ENCODE peak calls at places on chromosome 14, in four cellular contexts. F is stomach; U is body of pancreas; V is CD8-positive, alpha-beta memory T cell. M is an unnamed sample. For H3K27me3, the result is how much of the 10 kb centered on the place peaks cover.

GRCh38 chr14:66540038-66540437 is 32.1 kb downstream of the GPHN start:
- DNase-seq in V (no peak), U (no peak), F (no peak), M (no peak)

GRCh38 chr14:95256011-95256775 is 63.5 kb downstream of the CLMN start:
- DNase-seq in V (no peak), U (no peak), F (no peak), M (no peak)

GRCh38 chr14:23121401-23121800 is 2.3 kb upstream of the CEBPE start:
- DNase-seq in U (peak), F (peak), V (no peak), M (no peak)

GRCh38 chr14:51666070-51666469 is 14.4 kb downstream of the FRMD6 start:
- DNase-seq in U (no peak), F (no peak), V (no peak), M (no peak)

GRCh38 chr14:31933716-31934115 is 143.4 kb upstream of the ARHGAP5 start:
- DNase-seq in V (no peak), F (no peak), U (no peak), M (no peak)

GRCh38 chr14:100306256-100306505 is at the start of gene SLC25A29:
- DNase-seq in V (no peak), U (no peak), F (no peak), M (no peak)

GRCh38 chr14:93105362-93105761 is 10.4 kb downstream of the ITPK1 start:
- DNase-seq in V (no peak), F (peak), U (peak), M (no peak)

GRCh38 chr14:73825551-73826188 is 26.0 kb upstream of the PTGR2 start:
- DNase-seq in U (peak), V (peak), F (peak), M (peak)

GRCh38 chr14:91867316-91867988 is at the start of gene TC2N:
- DNase-seq in V (peak), F (no peak), U (no peak), M (peak)

GRCh38 chr14:98262566-98262965 is 1009.4 kb downstream of the BCL11B start:
- DNase-seq in V (no peak), U (no peak), F (no peak), M (no peak)

GRCh38 chr14:50014809-50015208 is 101.6 kb downstream of the VCPKMT start:
- DNase-seq in F (no peak), U (no peak), V (no peak), M (no peak)

GRCh38 chr14:53183071-53183470 is 29.9 kb upstream of the DDHD1 start:
- DNase-seq in V (no peak), F (no peak), U (no peak), M (no peak)

GRCh38 chr14:52987042-52987441 is 36.2 kb upstream of the FERMT2 start:
- DNase-seq in V (no peak), F (no peak), U (no peak), M (no peak)

GRCh38 chr14:33110737-33111443 is 172.2 kb downstream of the NPAS3 start:
- DNase-seq in V (no peak), U (no peak), F (no peak), M (no peak)

GRCh38 chr14:69059658-69060648 is 80.9 kb upstream of the ACTN1 start:
- DNase-seq in U (peak), V (no peak), F (no peak), M (no peak)

GRCh38 chr14:69481815-69482568 is 2.5 kb upstream of the PLEKHD1 start:
- DNase-seq in U (no peak), F (no peak), V (no peak), M (no peak)

GRCh38 chr14:84399296-84399910 is 1130.5 kb upstream of the FLRT2 start:
- DNase-seq in F (no peak), V (no peak), U (no peak), M (no peak)

GRCh38 chr14:77128414-77128891 is 13.1 kb downstream of the ZDHHC22 start:
- DNase-seq in V (no peak), U (peak), F (no peak), M (no peak)

GRCh38 chr14:71780822-71781221 is 151.4 kb upstream of the RGS6 start:
- DNase-seq in U (no peak), V (no peak), F (no peak), M (no peak)

GRCh38 chr14:70422538-70422937 is 5.6 kb upstream of the SYNJ2BP start:
- DNase-seq in F (no peak), U (no peak), V (no peak), M (no peak)

GRCh38 chr14:50928002-50928635 is 16.2 kb downstream of the PYGL start:
- DNase-seq in F (no peak), U (no peak), V (no peak), M (no peak)

GRCh38 chr14:65419593-65420252 is 7.2 kb downstream of the FUT8 start:
- DNase-seq in F (no peak), V (no peak), U (no peak), M (no peak)

GRCh38 chr14:38605193-38606114 is 349.6 kb upstream of the CLEC14A start:
- DNase-seq in U (no peak), V (no peak), F (no peak), M (no peak)

GRCh38 chr14:72603639-72604038 is 290.3 kb downstream of the DPF3 start:
- DNase-seq in U (no peak), V (no peak), F (no peak), M (no peak)

GRCh38 chr14:38078393-38078792 is 129.3 kb upstream of the SSTR1 start:
- DNase-seq in V (peak), U (peak), F (peak), M (peak)

GRCh38 chr14:33348510-33348909 is 409.8 kb downstream of the NPAS3 start:
- DNase-seq in F (no peak), V (no peak), U (no peak), M (no peak)

GRCh38 chr14:69318241-69318640 is 58.3 kb downstream of the GALNT16 start:
- DNase-seq in U (no peak), F (no peak), V (no peak), M (no peak)

GRCh38 chr14:33103966-33104365 is 165.3 kb downstream of the NPAS3 start:
- DNase-seq in U (no peak), F (no peak), V (no peak), M (no peak)

GRCh38 chr14:77145975-77146740 is 4.6 kb upstream of the ZDHHC22 start:
- DNase-seq in U (no peak), V (no peak), F (no peak), M (no peak)

GRCh38 chr14:98489115-98489514 is 782.9 kb downstream of the BCL11B start:
- DNase-seq in U (no peak), V (no peak), F (no peak), M (no peak)

GRCh38 chr14:47278233-47278842 is 397.1 kb downstream of the MDGA2 start:
- DNase-seq in U (peak), V (no peak), F (peak), M (peak)

GRCh38 chr14:38737657-38738056 is 365.4 kb downstream of the SEC23A start:
- DNase-seq in V (no peak), F (no peak), U (no peak), M (no peak)

GRCh38 chr14:36988568-36988967 is 183.8 kb downstream of the SLC25A21 start:
- DNase-seq in F (no peak), U (no peak), V (no peak), M (no peak)

GRCh38 chr14:75961662-75962061 is 20.1 kb downstream of the TGFB3 start:
- DNase-seq in U (no peak), F (no peak), V (no peak), M (no peak)

GRCh38 chr14:75959031-75959430 is 22.8 kb downstream of the TGFB3 start:
- DNase-seq in U (no peak), V (no peak), F (no peak), M (no peak)

GRCh38 chr14:75960219-75960618 is 21.6 kb downstream of the TGFB3 start:
- DNase-seq in U (no peak), V (no peak), F (no peak), M (no peak)
- H3K27ac ChIP-seq in U (no peak), V (no peak), F (no peak), M (no peak)

DNA sequence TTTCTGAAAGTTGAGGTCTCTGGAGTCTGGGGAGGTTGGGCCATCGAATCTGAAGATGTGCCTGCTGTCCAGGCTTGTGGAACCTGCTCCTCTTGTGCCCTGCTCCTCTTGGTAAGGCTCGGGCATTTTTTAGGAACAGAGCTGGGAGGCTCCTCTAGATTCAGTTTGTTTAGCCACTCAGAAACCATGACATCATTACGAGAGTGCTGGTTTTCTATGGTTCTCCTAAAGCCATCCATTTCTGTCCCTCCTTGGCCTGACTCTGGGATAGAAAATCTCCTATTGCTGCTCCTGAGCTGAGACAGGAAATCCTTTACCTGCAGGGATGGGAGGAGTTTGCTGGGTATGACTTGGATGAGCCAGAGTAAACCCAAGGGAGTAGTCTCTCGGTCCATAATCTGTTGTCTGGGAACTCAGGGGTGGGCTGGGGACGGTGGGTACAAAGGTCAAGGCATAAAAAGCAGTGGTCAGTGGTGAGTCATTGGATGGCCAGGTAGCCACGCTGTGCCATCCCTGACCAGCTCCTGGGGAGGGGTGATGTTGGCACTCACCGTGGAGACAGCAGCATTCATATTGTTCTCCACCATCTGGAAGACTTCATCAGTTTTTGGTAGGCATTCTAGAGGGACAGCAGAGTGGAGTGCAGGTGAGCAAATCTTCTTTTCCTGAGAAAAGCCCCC is 2.4 kb upstream of the ADCY4 start:
- DNase-seq in U (no peak), F (no peak), V (no peak), M (no peak)
- H3K27me3 ChIP-seq in U (under half), F (under half), V (under half), M (under half)

GRCh38 chr14:74952697-74953484 is 2.5 kb downstream of the PGF start:
- DNase-seq in U (no peak), F (no peak), V (no peak), M (no peak)

GRCh38 chr14:74954232-74954946 is 1.0 kb downstream of the PGF start:
- DNase-seq in F (no peak), U (peak), V (no peak), M (no peak)

GRCh38 chr14:74952195-74952665 is 3.2 kb downstream of the PGF start:
- DNase-seq in U (no peak), V (no peak), F (no peak), M (no peak)

GRCh38 chr14:74954947-74955228 is 509 bp downstream of the PGF start:
- DNase-seq in F (no peak), V (no peak), U (no peak), M (no peak)

DNA sequence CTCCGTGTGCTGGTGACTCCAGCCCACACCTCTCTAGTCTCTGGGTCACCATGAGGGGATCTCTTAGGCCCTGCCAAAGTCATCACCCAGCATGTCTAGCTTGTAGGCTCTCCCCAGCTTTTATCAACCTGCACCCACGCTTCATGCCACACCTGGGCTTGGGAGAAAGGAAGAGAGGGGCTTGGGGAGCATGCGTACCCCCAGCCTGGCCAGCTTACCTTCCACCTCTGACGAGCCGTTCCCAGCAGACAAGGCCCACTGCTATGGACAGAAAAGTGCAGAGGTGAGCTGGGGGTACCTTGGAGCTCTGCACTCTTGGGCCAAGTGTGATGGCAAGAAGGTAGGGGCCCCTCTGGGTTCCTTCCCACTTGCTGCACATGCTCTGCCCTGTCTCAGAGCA is 1.7 kb downstream of the PGF start:
- DNase-seq in V (no peak), F (no peak), U (no peak), M (no peak)
- H3K4me3 ChIP-seq in V (no peak), F (no peak), U (no peak), M (no peak)

GRCh38 chr14:103343164-103343879 is 9.3 kb downstream of the EIF5 start:
- DNase-seq in F (no peak), U (no peak), V (no peak), M (no peak)
- H3K27ac ChIP-seq in F (no peak), U (no peak), V (no peak), M (no peak)

DNA sequence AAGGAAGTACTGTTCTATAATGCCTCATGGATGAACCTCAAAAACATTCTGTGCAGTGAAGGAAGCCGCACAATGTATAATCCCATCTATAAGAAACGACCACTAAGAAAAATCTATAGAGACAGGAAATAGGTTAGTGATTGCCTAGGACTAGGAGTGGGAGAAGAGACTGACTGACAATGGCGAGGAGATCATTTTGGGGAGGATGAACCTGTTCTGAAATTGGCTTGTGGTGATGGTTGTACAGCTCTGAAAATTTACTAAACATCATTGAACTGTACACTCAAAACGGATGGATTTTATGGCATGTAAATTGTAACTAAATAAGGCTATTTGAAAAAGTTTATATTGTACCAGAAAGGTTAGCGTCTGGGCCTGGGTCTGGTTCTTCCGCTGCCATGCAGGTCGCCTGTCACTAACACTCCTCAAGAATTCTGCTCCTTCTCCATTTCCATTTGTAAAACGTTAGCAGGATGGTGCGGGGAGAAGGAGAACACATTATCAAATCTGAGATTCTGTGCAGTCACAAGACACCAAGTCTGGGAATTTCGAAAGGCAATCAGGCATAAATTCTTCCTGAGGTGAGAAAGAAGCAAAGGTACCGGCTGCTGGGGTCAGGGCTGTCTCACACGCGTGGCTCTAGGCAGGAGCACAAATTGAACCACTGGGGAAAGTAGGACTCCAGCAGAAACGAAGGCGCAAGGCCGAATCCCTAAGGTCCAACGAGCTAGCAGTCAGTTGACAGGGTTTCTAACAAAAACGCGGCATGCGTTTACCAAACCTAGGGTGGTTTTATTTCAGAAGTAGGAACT is 845 bp upstream of the COCH start:
- DNase-seq in V (no peak), U (no peak), F (no peak), M (no peak)
- H3K27me3 ChIP-seq in V (under half), U (under half), F (under half), M (under half)

DNA sequence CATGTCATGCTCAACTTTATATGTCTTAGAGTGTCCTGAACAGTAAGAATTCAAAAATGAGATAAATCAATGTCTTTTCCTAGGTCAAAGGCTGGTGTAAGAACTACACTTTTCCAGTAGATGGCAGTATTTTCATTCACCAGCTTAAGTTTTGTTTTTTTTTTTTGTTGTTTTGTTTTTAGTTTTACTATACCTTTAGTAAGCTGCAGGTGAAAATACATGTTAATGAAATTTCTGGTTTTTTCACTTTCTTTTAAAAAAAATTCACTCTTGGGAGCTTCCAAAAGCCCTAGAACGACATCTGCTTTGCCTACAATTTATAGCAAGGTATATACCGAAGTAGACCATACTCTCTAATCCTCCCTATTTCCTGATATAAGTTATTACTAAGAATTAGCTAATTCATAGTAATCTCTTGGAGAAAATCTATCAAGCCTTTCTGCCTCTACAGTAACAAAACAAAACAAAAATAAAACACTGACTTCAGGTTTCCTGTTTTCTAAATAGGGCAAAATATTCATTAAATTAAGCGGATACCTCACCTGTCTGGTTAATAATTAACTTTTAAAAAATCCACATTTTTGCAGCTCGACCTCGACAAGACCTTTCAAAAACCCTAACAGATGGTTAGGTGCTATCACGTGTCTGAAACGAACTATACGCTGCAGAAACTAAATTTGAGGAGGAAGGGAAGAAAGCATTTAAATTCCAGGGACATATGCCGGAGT is 2.7 kb upstream of the SAMD4A start:
- DNase-seq in U (no peak), F (no peak), V (no peak), M (peak)
- H3K4me3 ChIP-seq in U (peak), F (peak), V (peak), M (peak)

GRCh38 chr14:67984274-67984673 is 164.7 kb downstream of the RAD51B start:
- DNase-seq in V (no peak), F (no peak), U (no peak), M (no peak)
- H3K27ac ChIP-seq in V (no peak), F (no peak), U (no peak), M (no peak)

GRCh38 chr14:60487211-60487610 is 1.3 kb upstream of the C14orf39 start:
- DNase-seq in U (no peak), V (no peak), F (no peak), M (no peak)

GRCh38 chr14:60488175-60488574 is 2.3 kb upstream of the C14orf39 start:
- DNase-seq in U (no peak), V (no peak), F (no peak), M (no peak)

GRCh38 chr14:60485057-60485599 is 735 bp downstream of the C14orf39 start:
- DNase-seq in V (no peak), U (no peak), F (no peak), M (no peak)

GRCh38 chr14:60482743-60483142 is 3.1 kb downstream of the C14orf39 start:
- DNase-seq in V (no peak), F (no peak), U (no peak), M (no peak)

DNA sequence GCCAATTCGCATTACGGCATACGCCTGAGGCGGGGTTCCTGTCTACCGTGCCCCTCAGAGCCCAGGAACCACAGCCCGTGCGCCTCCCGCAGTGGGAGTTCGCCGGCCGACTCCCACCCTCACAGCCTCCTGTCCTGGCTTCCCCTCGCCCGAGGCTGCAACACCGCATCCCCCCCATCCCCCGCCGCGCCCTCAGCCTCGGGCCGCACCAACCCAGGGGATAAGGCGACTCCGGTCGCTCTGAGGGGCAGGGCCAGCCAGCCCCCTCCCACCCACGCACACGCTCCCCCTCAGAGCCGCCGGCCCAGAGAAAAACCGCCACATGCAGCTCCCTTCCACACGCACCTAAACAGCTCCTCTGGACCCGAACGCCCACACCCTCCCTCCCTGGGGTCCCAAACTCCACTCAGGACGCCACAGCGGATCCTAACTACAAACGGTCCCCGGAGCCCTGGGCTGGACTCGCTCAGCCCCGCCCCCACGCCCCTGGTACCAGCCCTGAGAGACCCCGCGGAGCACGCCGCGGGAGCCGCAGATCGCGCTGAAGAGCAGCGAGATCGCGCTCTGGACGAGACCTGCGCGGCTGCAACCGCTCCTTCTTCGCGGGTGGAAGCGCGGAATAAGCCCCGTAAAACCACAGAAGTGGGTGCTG is at the start of gene C14orf39:
- DNase-seq in U (no peak), V (no peak), F (no peak), M (no peak)
- H3K27me3 ChIP-seq in U (under half), V (under half), F (under half), M (under half)

GRCh38 chr14:104086210-104086660 is 735 bp downstream of the ASPG start:
- DNase-seq in F (no peak), V (no peak), U (peak), M (no peak)

GRCh38 chr14:104087981-104088850 is 2.7 kb downstream of the ASPG start:
- DNase-seq in V (no peak), U (peak), F (peak), M (peak)

GRCh38 chr14:104087505-104087904 is 2.0 kb downstream of the ASPG start:
- DNase-seq in V (no peak), U (peak), F (no peak), M (no peak)

GRCh38 chr14:104085889-104086201 is 345 bp downstream of the ASPG start:
- DNase-seq in U (no peak), V (no peak), F (no peak), M (no peak)

GRCh38 chr14:104086661-104087461 is 1.4 kb downstream of the ASPG start:
- DNase-seq in U (peak), V (no peak), F (peak), M (no peak)
- H3K4me3 ChIP-seq in U (no peak), V (no peak), F (no peak), M (no peak)